ENCODE peak calls at places on chromosomes 3 and 15, in eight cellular contexts. R, J, B, F, M, I, V and E are unnamed samples.

GRCh38 chr15:62567501-62567900 is 402.4 kb upstream of the C2CD4B start:
- DNase-seq in R (no peak), J (no peak), B (no peak), F (no peak), M (no peak), I (no peak), V (no peak), E (no peak)

GRCh38 chr3:19274576-19274975 is 126.3 kb downstream of the KCNH8 start:
- DNase-seq in R (no peak), J (no peak), B (no peak), F (no peak), M (no peak), I (no peak), V (no peak), E (no peak)

GRCh38 chr15:61750271-61751084 is 309.8 kb downstream of the VPS13C start:
- DNase-seq in R (no peak), J (no peak), B (no peak), F (no peak), M (no peak), I (no peak), V (no peak), E (no peak)

GRCh38 chr15:51094606-51095569 is at the start of gene TNFAIP8L3:
- DNase-seq in R (no peak), J (peak; percentile 7), B (no peak), F (no peak), M (no peak), I (peak; percentile 24), V (peak; percentile 36), E (no peak)

GRCh38 chr3:124826703-124827102 is 60.5 kb downstream of the ITGB5 start:
- DNase-seq in R (no peak), J (peak; percentile 48), B (no peak), F (no peak), M (peak; percentile 56), I (no peak), V (peak; percentile 94), E (no peak)

GRCh38 chr3:25292604-25293003 is 135.5 kb upstream of the RARB start:
- DNase-seq in R (no peak), J (no peak), B (no peak), F (no peak), M (no peak), I (no peak), V (no peak), E (no peak)

GRCh38 chr3:23550402-23550801 is 255.4 kb upstream of the UBE2E1 start:
- DNase-seq in R (no peak), J (no peak), B (no peak), F (no peak), M (no peak), I (no peak), V (no peak), E (no peak)

GRCh38 chr3:123758081-123758564 is 126.0 kb downstream of the MYLK start:
- DNase-seq in R (no peak), J (peak; percentile 86), B (no peak), F (peak; percentile 82), M (peak; percentile 89), I (no peak), V (peak; percentile 86), E (no peak)

GRCh38 chr3:117531078-117531477 is 821.5 kb downstream of the TUSC7 start:
- DNase-seq in R (no peak), J (peak; percentile 7), B (no peak), F (no peak), M (no peak), I (no peak), V (no peak), E (no peak)

GRCh38 chr3:157368171-157368570 is 68.5 kb upstream of the PTX3 start:
- DNase-seq in R (no peak), J (no peak), B (peak; percentile 14), F (no peak), M (no peak), I (no peak), V (no peak), E (no peak)

GRCh38 chr3:65052101-65052500 is 364.3 kb upstream of the ADAMTS9 start:
- DNase-seq in R (no peak), J (no peak), B (no peak), F (no peak), M (no peak), I (no peak), V (no peak), E (no peak)

GRCh38 chr3:56724580-56725142 is 41.6 kb upstream of the TASOR start:
- DNase-seq in R (no peak), J (no peak), B (no peak), F (no peak), M (no peak), I (no peak), V (no peak), E (no peak)

GRCh38 chr3:174242311-174243041 is 616.7 kb upstream of the NAALADL2 start:
- DNase-seq in R (no peak), J (no peak), B (no peak), F (no peak), M (no peak), I (no peak), V (peak; percentile 14), E (no peak)

GRCh38 chr15:72796515-72797337 is 13.2 kb upstream of the ADPGK start:
- DNase-seq in R (peak; percentile 17), J (peak; percentile 41), B (peak; percentile 43), F (no peak), M (no peak), I (peak; percentile 64), V (peak; percentile 44), E (no peak)

GRCh38 chr3:126317029-126317996 is 39.9 kb downstream of the KLF15 start:
- DNase-seq in R (no peak), J (no peak), B (no peak), F (no peak), M (no peak), I (no peak), V (no peak), E (peak; percentile 78)

GRCh38 chr3:113678773-113679172 is 17.7 kb downstream of the USF3 start:
- DNase-seq in R (no peak), J (no peak), B (no peak), F (no peak), M (no peak), I (no peak), V (no peak), E (no peak)

GRCh38 chr3:187551419-187551818 is 118.8 kb downstream of the SST start:
- DNase-seq in R (no peak), J (no peak), B (no peak), F (no peak), M (no peak), I (no peak), V (no peak), E (no peak)

GRCh38 chr15:70526221-70526973 is 237.0 kb downstream of the UACA start:
- DNase-seq in R (peak; percentile 28), J (peak; percentile 97), B (peak; percentile 84), F (peak; percentile 42), M (peak; percentile 63), I (no peak), V (no peak), E (peak; percentile 82)

GRCh38 chr3:55282994-55283393 is 204.1 kb downstream of the WNT5A start:
- DNase-seq in R (no peak), J (no peak), B (no peak), F (no peak), M (no peak), I (no peak), V (no peak), E (no peak)

GRCh38 chr3:20185364-20185732 is 658 bp downstream of the SGO1 start:
- DNase-seq in R (no peak), J (no peak), B (peak; percentile 10), F (no peak), M (no peak), I (peak; percentile 12), V (peak; percentile 29), E (no peak)

GRCh38 chr3:177467268-177467985 is 270.1 kb upstream of the TBL1XR1 start:
- DNase-seq in R (no peak), J (no peak), B (no peak), F (no peak), M (no peak), I (no peak), V (no peak), E (no peak)